ENCODE peak calls at places on chromosome 17, in nine cellular contexts. A, H, L, V, B, J, O, R and Y are unnamed samples.

GRCh38 chr17:37726891-37727780 is 17.7 kb downstream of the HNF1B start:
- DNase-seq in A (no peak), H (peak), L (no peak), V (no peak), B (no peak), J (peak), O (no peak), R (no peak), Y (no peak)

GRCh38 chr17:28716740-28717577 is 709 bp downstream of the RAB34 start:
- DNase-seq in A (peak), H (no peak), L (peak), V (no peak), B (no peak), J (no peak), O (no peak), R (peak), Y (peak)

GRCh38 chr17:67241719-67242341 is 3.2 kb downstream of the HELZ start:
- DNase-seq in A (no peak), H (no peak), L (no peak), V (no peak), B (no peak), J (no peak), O (no peak), R (no peak), Y (no peak)

GRCh38 chr17:51833045-51833444 is 325.5 kb downstream of the CA10 start:
- DNase-seq in A (no peak), H (no peak), L (no peak), V (no peak), B (no peak), J (no peak), O (no peak), R (no peak), Y (no peak)

GRCh38 chr17:14051692-14052091 is 17.6 kb upstream of the COX10 start:
- DNase-seq in A (no peak), H (no peak), L (no peak), V (no peak), B (no peak), J (no peak), O (no peak), R (no peak), Y (no peak)

GRCh38 chr17:31857920-31858646 is 961 bp downstream of the COPRS start:
- DNase-seq in A (no peak), H (no peak), L (no peak), V (no peak), B (no peak), J (no peak), O (no peak), R (no peak), Y (no peak)

GRCh38 chr17:42814633-42815399 is 9.3 kb downstream of the BECN1 start:
- DNase-seq in A (peak), H (no peak), L (no peak), V (no peak), B (no peak), J (no peak), O (peak), R (no peak), Y (peak)

GRCh38 chr17:72476575-72476986 is 355.8 kb downstream of the SOX9 start:
- DNase-seq in A (no peak), H (peak), L (no peak), V (no peak), B (no peak), J (no peak), O (no peak), R (no peak), Y (no peak)

GRCh38 chr17:76261421-76262215 is 3.5 kb upstream of the UBALD2 start:
- DNase-seq in A (no peak), H (no peak), L (no peak), V (no peak), B (no peak), J (no peak), O (no peak), R (no peak), Y (no peak)

GRCh38 chr17:67440311-67441051 is 63.4 kb downstream of the PITPNC1 start:
- DNase-seq in A (peak), H (no peak), L (no peak), V (no peak), B (no peak), J (no peak), O (no peak), R (no peak), Y (no peak)

GRCh38 chr17:185445-186138 is 4.1 kb upstream of the DOC2B start:
- DNase-seq in A (no peak), H (no peak), L (no peak), V (no peak), B (no peak), J (no peak), O (no peak), R (peak), Y (peak)

GRCh38 chr17:76737082-76737675 is at the start of gene SRSF2:
- DNase-seq in A (peak), H (peak), L (peak), V (peak), B (peak), J (peak), O (peak), R (peak), Y (peak)

GRCh38 chr17:70137451-70138230 is 31.7 kb upstream of the KCNJ2 start:
- DNase-seq in A (peak), H (peak), L (no peak), V (peak), B (no peak), J (no peak), O (peak), R (peak), Y (peak)

GRCh38 chr17:66920965-66921364 is 43.5 kb upstream of the CACNG4 start:
- DNase-seq in A (peak), H (no peak), L (no peak), V (no peak), B (no peak), J (no peak), O (no peak), R (no peak), Y (peak)

GRCh38 chr17:39328815-39329214 is 72.6 kb downstream of the FBXL20 start:
- DNase-seq in A (no peak), H (no peak), L (no peak), V (no peak), B (no peak), J (no peak), O (no peak), R (no peak), Y (no peak)

GRCh38 chr17:21119247-21119944 is 7.4 kb upstream of the DHRS7B start:
- DNase-seq in A (peak), H (peak), L (peak), V (peak), B (peak), J (peak), O (no peak), R (peak), Y (peak)

GRCh38 chr17:30379303-30380105 is 777 bp downstream of the CPD start:
- DNase-seq in A (no peak), H (peak), L (peak), V (no peak), B (no peak), J (peak), O (no peak), R (peak), Y (peak)

GRCh38 chr17:63496177-63496576 is 19.3 kb downstream of the ACE start:
- DNase-seq in A (no peak), H (no peak), L (no peak), V (no peak), B (no peak), J (no peak), O (no peak), R (no peak), Y (no peak)

GRCh38 chr17:49817993-49818392 is 29.5 kb downstream of the KAT7 start:
- DNase-seq in A (no peak), H (no peak), L (no peak), V (no peak), B (no peak), J (no peak), O (no peak), R (no peak), Y (no peak)

GRCh38 chr17:4953461-4953961 is 2.6 kb downstream of the ENO3 start:
- DNase-seq in A (peak), H (no peak), L (no peak), V (no peak), B (no peak), J (no peak), O (peak), R (peak), Y (no peak)

GRCh38 chr17:67520282-67520906 is 143.3 kb downstream of the PITPNC1 start:
- DNase-seq in A (peak), H (peak), L (no peak), V (no peak), B (no peak), J (no peak), O (peak), R (no peak), Y (no peak)

GRCh38 chr17:67503184-67503583 is 126.1 kb downstream of the PITPNC1 start:
- DNase-seq in A (no peak), H (peak), L (no peak), V (peak), B (no peak), J (peak), O (no peak), R (no peak), Y (peak)

GRCh38 chr17:52648995-52649394 is 490.5 kb upstream of the CA10 start:
- DNase-seq in A (no peak), H (no peak), L (no peak), V (no peak), B (no peak), J (no peak), O (no peak), R (no peak), Y (no peak)

GRCh38 chr17:74123350-74123749 is 80.1 kb upstream of the RPL38 start:
- DNase-seq in A (peak), H (no peak), L (no peak), V (no peak), B (no peak), J (no peak), O (peak), R (no peak), Y (no peak)

GRCh38 chr17:49952912-49953497 is 16.0 kb upstream of the DLX4 start:
- DNase-seq in A (peak), H (no peak), L (no peak), V (no peak), B (no peak), J (no peak), O (no peak), R (no peak), Y (peak)

GRCh38 chr17:45867171-45867570 is 22.5 kb downstream of the SPPL2C start:
- DNase-seq in A (no peak), H (no peak), L (no peak), V (no peak), B (peak), J (no peak), O (no peak), R (no peak), Y (no peak)

GRCh38 chr17:47843391-47843730 is 2.3 kb upstream of the SCRN2 start:
- DNase-seq in A (no peak), H (no peak), L (no peak), V (no peak), B (no peak), J (no peak), O (no peak), R (no peak), Y (no peak)
- TF ChIP-seq CTCF in A (no peak), H (no peak), L (no peak), V (peak), B (no peak), J (no peak), O (no peak), R (no peak), Y (no peak)

DNA sequence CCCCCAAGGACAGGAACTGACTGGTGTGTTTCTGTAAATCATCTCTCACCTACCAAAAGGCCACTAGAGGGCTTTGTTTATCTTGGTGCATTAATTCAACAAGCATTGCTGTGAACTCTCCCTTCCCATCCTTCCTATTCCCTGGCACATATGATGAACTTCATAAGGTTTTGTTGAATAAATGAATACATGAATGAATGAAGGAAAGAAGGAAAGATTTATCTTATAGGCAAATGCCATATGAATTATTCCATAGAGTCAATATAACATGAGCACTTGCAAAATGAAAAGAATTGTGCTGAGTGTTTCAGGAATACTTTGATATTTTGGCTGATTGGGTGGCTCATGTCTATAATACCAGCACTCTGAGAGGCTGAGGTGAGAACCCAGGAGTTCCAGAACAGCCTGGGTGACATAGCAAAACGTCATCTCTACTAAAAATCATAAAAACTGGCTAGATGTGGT is 4.3 kb downstream of the SPDYE4 start:
- DNase-seq in A (peak), H (no peak), L (no peak), V (peak), B (no peak), J (no peak), O (no peak), R (no peak), Y (peak)
- TF ChIP-seq CTCF in A (peak), H (peak), L (peak), V (no peak), B (no peak), J (no peak), O (peak), R (no peak), Y (peak)

DNA sequence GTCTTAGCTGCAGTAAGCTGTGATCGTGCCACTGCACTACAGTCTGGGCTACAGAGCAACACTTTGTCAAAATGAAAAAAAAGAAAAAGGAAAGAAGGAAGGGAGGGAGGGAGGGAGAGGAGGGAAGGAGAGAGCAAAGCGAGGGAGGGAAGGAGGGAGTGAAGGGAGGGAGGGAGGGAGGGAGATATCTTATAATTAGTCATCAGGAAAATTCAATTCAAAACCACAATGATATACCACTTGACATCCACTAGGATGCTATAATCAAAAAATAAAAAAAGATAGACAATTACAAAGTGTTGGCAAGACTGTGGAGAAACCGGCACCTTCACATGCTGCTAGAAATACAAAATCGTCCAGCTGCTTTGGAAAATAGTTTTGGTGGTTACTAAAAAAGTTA is 93.8 kb downstream of the CDC27 start:
- DNase-seq in A (peak), H (no peak), L (no peak), V (no peak), B (no peak), J (no peak), O (no peak), R (no peak), Y (no peak)
- TF ChIP-seq CTCF in A (no peak), H (no peak), L (no peak), V (no peak), B (no peak), J (no peak), O (no peak), R (no peak), Y (no peak)

GRCh38 chr17:81871387-81872120 is 417 bp upstream of the ARHGDIA start:
- DNase-seq in A (peak), H (peak), L (peak), V (peak), B (peak), J (peak), O (no peak), R (peak), Y (peak)

GRCh38 chr17:81869221-81870154 is 1.6 kb downstream of the ARHGDIA start:
- DNase-seq in A (peak), H (peak), L (peak), V (no peak), B (no peak), J (peak), O (no peak), R (no peak), Y (peak)

GRCh38 chr17:81870978-81871386 is at the start of gene ARHGDIA:
- DNase-seq in A (no peak), H (peak), L (no peak), V (no peak), B (no peak), J (no peak), O (no peak), R (no peak), Y (no peak)

GRCh38 chr17:81868674-81869220 is 2.4 kb downstream of the ARHGDIA start:
- DNase-seq in A (peak), H (peak), L (no peak), V (peak), B (no peak), J (no peak), O (peak), R (peak), Y (peak)

GRCh38 chr17:81870155-81870977 is 771 bp downstream of the ARHGDIA start:
- DNase-seq in A (peak), H (peak), L (no peak), V (no peak), B (no peak), J (peak), O (no peak), R (no peak), Y (peak)
- TF ChIP-seq CTCF in A (no peak), H (no peak), L (no peak), V (no peak), B (no peak), J (no peak), O (no peak), R (no peak), Y (no peak)

GRCh38 chr17:18928726-18929125 is 23.2 kb upstream of the SLC5A10 start:
- DNase-seq in A (no peak), H (no peak), L (no peak), V (no peak), B (no peak), J (no peak), O (no peak), R (no peak), Y (no peak)
- TF ChIP-seq CTCF in A (no peak), H (no peak), L (no peak), V (no peak), B (no peak), J (no peak), O (no peak), R (no peak), Y (no peak)

DNA sequence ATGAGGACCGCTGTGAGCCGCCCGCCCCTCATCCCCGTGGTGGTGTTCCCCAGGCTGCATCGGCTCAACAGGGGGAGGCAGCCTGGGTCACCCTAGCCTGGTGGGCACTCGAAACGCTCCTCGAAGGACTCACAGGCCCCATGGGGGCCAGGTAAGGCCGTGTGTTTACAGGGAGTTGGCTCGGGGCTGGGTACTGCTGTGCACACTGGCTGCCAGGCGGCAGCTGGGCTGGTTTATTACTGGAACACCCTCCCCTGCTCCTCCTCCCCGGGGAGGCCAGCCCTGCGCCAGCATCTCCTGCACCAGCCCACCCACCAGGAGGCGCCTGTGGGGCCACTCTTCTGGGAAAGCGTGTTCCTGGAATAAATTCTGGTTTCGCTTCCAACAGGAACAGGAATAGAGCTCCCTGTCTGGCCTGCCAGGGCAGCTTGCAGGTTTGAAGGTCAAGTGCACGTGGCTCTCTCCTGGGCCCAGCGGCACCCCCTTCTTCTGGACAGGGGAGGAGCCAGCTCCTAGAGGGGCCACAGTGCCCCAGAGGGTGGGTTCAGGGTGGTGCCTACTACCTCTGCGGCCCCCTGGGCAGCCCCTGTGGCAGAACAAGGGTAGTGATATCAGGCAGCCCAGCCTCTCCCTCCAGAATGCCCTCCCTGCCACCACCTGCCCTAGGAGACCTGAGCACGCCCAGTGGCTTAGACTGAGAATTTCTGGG is 11.3 kb downstream of the MCRIP1 start:
- DNase-seq in A (peak), H (peak), L (peak), V (no peak), B (peak), J (peak), O (no peak), R (peak), Y (peak)
- TF ChIP-seq CTCF in A (peak), H (peak), L (no peak), V (peak), B (peak), J (peak), O (peak), R (peak), Y (peak)

GRCh38 chr17:16425698-16426659 is 10.6 kb downstream of the TRPV2 start:
- DNase-seq in A (no peak), H (peak), L (no peak), V (no peak), B (no peak), J (no peak), O (no peak), R (no peak), Y (no peak)

GRCh38 chr17:16427020-16427419 is 11.6 kb downstream of the TRPV2 start:
- DNase-seq in A (no peak), H (no peak), L (no peak), V (no peak), B (no peak), J (no peak), O (no peak), R (no peak), Y (no peak)

GRCh38 chr17:16425202-16425601 is 9.8 kb downstream of the TRPV2 start:
- DNase-seq in A (no peak), H (peak), L (no peak), V (no peak), B (no peak), J (no peak), O (no peak), R (no peak), Y (no peak)

GRCh38 chr17:16430650-16431049 is 15.3 kb downstream of the TRPV2 start:
- DNase-seq in A (no peak), H (no peak), L (no peak), V (no peak), B (no peak), J (no peak), O (no peak), R (no peak), Y (no peak)

DNA sequence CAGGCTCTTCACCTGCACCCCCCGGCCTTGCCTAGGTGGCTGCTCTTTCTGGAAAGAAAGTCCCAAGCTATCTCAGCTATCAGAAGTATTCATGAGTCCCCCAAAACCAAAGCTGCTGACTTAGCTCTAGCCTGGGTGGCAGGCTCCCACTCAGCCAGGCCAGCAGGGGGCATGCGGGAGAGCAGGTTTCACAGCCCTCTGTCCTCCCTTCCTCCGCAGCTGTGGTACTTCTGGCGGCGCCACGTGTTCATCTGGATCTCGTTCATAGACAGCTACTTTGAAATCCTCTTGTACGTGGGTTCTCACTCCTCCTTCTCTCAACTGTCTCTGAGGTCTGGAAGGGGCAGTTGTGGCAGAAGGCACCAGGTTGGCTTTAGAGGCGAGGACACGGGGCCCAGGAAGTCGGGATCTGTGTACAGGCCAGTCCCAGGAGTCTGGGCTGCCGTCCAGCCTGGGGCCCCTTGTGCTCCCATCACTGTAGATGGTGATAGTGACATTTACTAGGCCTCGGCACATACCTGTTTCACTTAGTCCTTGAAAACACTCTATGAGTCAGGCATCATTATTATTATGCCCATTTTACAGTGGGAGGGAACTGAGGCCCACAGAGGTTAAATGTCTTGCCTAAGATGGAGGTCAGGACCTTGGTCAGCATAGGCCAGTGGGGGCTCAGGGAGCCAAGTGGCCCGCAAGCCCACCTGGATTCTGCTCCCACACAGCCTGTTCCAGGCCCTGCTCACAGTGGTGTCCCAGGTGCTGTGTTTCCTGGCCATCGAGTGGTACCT is 12.9 kb downstream of the TRPV2 start:
- DNase-seq in A (peak), H (peak), L (peak), V (no peak), B (peak), J (peak), O (no peak), R (peak), Y (peak)
- TF ChIP-seq CTCF in A (peak), H (peak), L (peak), V (peak), B (peak), J (no peak), O (peak), R (peak), Y (peak)

GRCh38 chr17:41369023-41369422 is 590 bp downstream of the KRT33B start:
- DNase-seq in A (no peak), H (no peak), L (no peak), V (no peak), B (no peak), J (no peak), O (no peak), R (no peak), Y (no peak)
- TF ChIP-seq CTCF in A (no peak), H (no peak), L (no peak), V (no peak), B (no peak), J (no peak), O (no peak), R (no peak), Y (no peak)